ENCODE peak calls at places on chromosomes 1 and 21, in four cellular contexts. Q is H1, P is left lung, K is colonic mucosa. R is an unnamed sample. For H3K4me1, the result is how much of the 10 kb centered on the place peaks cover.

GRCh38 chr1:12454406-12455391 is 163.3 kb downstream of the DHRS3 start:
- DNase-seq in K (no peak), Q (no peak), P (no peak), R (no peak)

GRCh38 chr1:92749024-92749634 is 35.8 kb downstream of the EVI5 start:
- DNase-seq in P (no peak), Q (no peak), K (peak), R (peak)

GRCh38 chr1:31548518-31548898 is 27.8 kb upstream of the TINAGL1 start:
- DNase-seq in K (no peak), Q (no peak), P (no peak), R (no peak)

GRCh38 chr1:29282924-29283803 is 46.8 kb downstream of the PTPRU start:
- DNase-seq in P (no peak), K (peak), Q (peak), R (peak)

GRCh38 chr1:191368891-191369654 is 789.2 kb upstream of the RGS18 start:
- DNase-seq in Q (no peak), K (no peak), P (no peak), R (no peak)

GRCh38 chr21:27403011-27403410 is 436.1 kb upstream of the ADAMTS5 start:
- DNase-seq in P (no peak), K (no peak), Q (no peak), R (no peak)

GRCh38 chr21:32143222-32143939 is 135.5 kb downstream of the MIS18A start:
- DNase-seq in Q (no peak), K (no peak), P (no peak), R (no peak)

GRCh38 chr1:161037661-161038522 is 872 bp downstream of the TSTD1 start:
- DNase-seq in K (peak), Q (no peak), P (peak), R (no peak)

GRCh38 chr21:37207441-37208009 is 59.6 kb downstream of the VPS26C start:
- DNase-seq in K (no peak), P (no peak), Q (no peak), R (peak)

GRCh38 chr1:103110701-103111100 is 2.4 kb upstream of the COL11A1 start:
- DNase-seq in K (no peak), P (no peak), Q (no peak), R (no peak)

GRCh38 chr1:30196457-30196856 is 526.9 kb downstream of the MATN1 start:
- DNase-seq in P (no peak), Q (no peak), K (no peak), R (no peak)

GRCh38 chr1:21338568-21339401 is 48.5 kb upstream of the ECE1 start:
- DNase-seq in P (no peak), Q (no peak), K (peak), R (peak)

GRCh38 chr1:225700889-225701465 is 48.1 kb upstream of the ENAH start:
- DNase-seq in P (no peak), Q (no peak), K (no peak), R (no peak)

GRCh38 chr1:3910769-3911520 is 10.9 kb upstream of the C1orf174 start:
- DNase-seq in K (peak), Q (peak), P (peak), R (peak)

GRCh38 chr1:11930571-11931445 is 3.7 kb upstream of the PLOD1 start:
- DNase-seq in Q (no peak), P (no peak), K (no peak), R (peak)

GRCh38 chr1:89723863-89724262 is 90.9 kb downstream of the LRRC8C start:
- DNase-seq in P (no peak), Q (no peak), K (no peak), R (no peak)

GRCh38 chr1:12518956-12519707 is 98.9 kb downstream of the DHRS3 start:
- DNase-seq in Q (no peak), P (no peak), K (peak), R (no peak)

GRCh38 chr1:244354810-244355278 is 96.9 kb downstream of the ADSS2 start:
- DNase-seq in K (no peak), Q (no peak), P (peak), R (no peak)

GRCh38 chr1:156379420-156380165 is 10.6 kb downstream of the RHBG start:
- DNase-seq in K (no peak), Q (no peak), P (no peak), R (no peak)

GRCh38 chr1:30060738-30061137 is 662.6 kb downstream of the MATN1 start:
- DNase-seq in P (no peak), K (no peak), Q (no peak), R (no peak)

GRCh38 chr1:246182149-246182851 is 324.8 kb downstream of the SMYD3 start:
- DNase-seq in K (no peak), Q (no peak), P (no peak), R (no peak)

GRCh38 chr1:223156343-223156742 is 13.3 kb upstream of the TLR5 start:
- DNase-seq in P (no peak), Q (no peak), K (no peak), R (no peak)

GRCh38 chr1:12580054-12580887 is 37.7 kb downstream of the DHRS3 start:
- DNase-seq in K (no peak), Q (no peak), P (no peak), R (no peak)

GRCh38 chr1:6273380-6273891 is 12.5 kb upstream of the GPR153 start:
- DNase-seq in K (no peak), P (no peak), Q (no peak), R (no peak)

GRCh38 chr1:240344918-240345317 is 253.2 kb downstream of the FMN2 start:
- DNase-seq in K (no peak), Q (no peak), P (no peak), R (no peak)

GRCh38 chr1:75412616-75413015 is 198.3 kb downstream of the SLC44A5 start:
- DNase-seq in K (no peak), P (no peak), Q (no peak), R (no peak)

GRCh38 chr1:219782929-219783328 is 145.4 kb downstream of the SLC30A10 start:
- DNase-seq in P (no peak), Q (no peak), K (no peak), R (no peak)

GRCh38 chr21:27645285-27645684 is 678.4 kb upstream of the ADAMTS5 start:
- DNase-seq in Q (no peak), K (no peak), P (no peak), R (no peak)

GRCh38 chr1:183956559-183957188 is 80.9 kb downstream of the COLGALT2 start:
- DNase-seq in P (no peak), Q (no peak), K (no peak), R (no peak)

GRCh38 chr1:183957216-183957830 is 80.2 kb downstream of the COLGALT2 start:
- DNase-seq in Q (no peak), K (no peak), P (no peak), R (no peak)

GRCh38 chr1:183952101-183952500 is 85.4 kb downstream of the COLGALT2 start:
- DNase-seq in K (no peak), Q (no peak), P (no peak), R (no peak)

GRCh38 chr1:183953031-183953430 is 84.5 kb downstream of the COLGALT2 start:
- DNase-seq in Q (no peak), K (no peak), P (no peak), R (no peak)

GRCh38 chr1:183954496-183954895 is 83.0 kb downstream of the COLGALT2 start:
- DNase-seq in Q (no peak), K (no peak), P (no peak), R (no peak)
- H3K4me1 ChIP-seq in Q (under half), K (under half), P (under half), R (under half)

DNA sequence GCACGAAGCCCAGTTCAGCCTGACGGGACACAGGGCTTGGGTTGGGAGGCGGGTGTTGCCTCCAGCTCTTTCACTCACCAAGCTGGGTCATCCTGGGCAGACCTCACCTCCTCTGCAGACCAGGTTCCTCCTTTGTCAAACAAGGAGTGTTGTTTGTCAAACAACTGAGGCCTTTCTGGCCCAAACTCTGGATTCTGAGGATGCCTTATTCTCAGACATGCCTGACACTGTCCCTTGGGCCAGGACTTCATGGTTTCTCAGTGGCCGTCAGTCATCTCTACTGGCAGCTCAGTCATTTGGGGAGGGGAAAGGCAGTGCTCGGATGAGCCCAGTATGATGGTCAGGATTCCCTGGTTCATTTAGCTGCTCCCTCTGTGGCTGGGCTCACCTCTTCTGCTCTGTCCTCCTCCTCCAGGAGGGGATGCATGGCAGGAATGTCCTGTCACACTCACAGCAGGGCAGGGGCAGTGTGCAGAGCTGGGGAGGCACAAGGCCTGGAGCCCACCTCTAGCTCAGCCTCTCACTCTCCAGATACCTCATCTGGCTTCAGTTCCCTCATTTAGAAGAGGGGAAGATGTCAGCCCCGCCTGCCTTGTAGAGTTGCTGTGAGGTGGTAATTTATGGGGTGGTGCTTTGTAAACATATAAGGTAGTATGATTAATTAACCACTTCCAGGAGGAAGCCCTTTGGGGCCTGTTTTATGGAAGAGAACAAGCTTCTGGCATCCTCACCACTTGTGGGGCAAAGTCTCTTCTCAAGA is 20.7 kb downstream of the SLC2A1 start:
- DNase-seq in K (peak), Q (no peak), P (peak), R (no peak)
- H3K4me1 ChIP-seq in K (half or more), Q (under half), P (half or more), R (half or more)

DNA sequence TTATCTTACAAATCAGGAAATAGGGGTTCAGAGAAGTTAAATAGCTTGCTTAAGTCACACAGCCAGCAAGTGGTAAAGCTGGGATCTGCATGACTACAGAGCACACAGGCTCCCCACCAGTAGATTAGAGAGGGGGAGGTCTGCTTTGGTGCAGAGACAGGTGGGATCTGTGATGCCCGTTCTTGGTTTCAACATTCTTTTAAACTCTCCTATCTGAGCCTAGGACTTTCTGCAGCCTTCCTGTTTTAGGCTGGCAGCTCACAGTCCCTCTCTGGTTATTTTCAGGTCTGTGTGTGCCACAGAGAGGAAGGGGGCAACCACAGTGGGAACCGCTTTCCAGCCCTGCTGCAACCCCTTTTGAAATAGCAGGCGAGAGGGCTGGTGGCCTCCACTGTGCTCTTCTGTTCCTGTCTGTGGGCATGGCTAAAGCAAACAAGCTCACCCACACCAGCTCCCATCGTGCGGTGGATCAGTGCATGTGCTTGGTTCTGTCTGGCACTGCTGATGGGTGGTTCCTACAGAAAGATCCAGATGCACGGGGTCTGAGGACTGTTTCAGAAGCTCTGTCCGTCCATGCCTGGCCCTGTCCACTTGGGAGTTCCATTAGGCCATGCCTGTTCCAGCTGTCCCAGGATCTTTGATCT is 1.7 kb upstream of the IL6R start:
- DNase-seq in P (no peak), K (no peak), Q (no peak), R (no peak)
- H3K4me1 ChIP-seq in P (under half), K (under half), Q (under half), R (half or more)

DNA sequence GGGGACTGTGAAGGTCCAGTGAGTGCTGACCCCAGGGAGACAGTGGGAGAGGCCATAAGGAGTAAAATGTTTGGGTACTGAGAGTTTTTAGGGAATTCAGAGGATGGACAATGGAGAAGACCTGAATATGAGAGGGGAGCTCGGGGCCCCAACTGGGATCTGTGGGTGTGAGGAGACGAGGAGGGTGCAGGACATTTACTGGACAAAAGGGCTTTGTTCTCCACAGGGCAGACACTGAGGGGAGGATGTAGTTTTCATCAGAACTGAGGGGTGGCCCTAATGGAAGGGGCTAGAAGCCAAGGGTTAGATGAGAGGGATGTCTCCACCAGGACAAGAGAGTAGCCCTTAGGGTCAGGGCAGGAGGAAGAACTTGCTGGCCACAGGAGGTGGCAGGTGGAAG is 30.0 kb downstream of the TMCC2 start:
- DNase-seq in K (no peak), Q (no peak), P (no peak), R (no peak)
- H3K4me1 ChIP-seq in K (under half), Q (under half), P (under half), R (under half)

GRCh38 chr1:78279051-78279450 is 211.7 kb upstream of the PTGFR start:
- DNase-seq in K (no peak), Q (no peak), P (no peak), R (no peak)

GRCh38 chr1:78277253-78277652 is 213.5 kb upstream of the PTGFR start:
- DNase-seq in Q (no peak), K (no peak), P (no peak), R (no peak)

GRCh38 chr1:78274814-78275213 is 216.0 kb upstream of the PTGFR start:
- DNase-seq in K (no peak), Q (no peak), P (no peak), R (no peak)

GRCh38 chr1:78275456-78275855 is 215.3 kb upstream of the PTGFR start:
- DNase-seq in Q (no peak), P (no peak), K (no peak), R (no peak)

DNA sequence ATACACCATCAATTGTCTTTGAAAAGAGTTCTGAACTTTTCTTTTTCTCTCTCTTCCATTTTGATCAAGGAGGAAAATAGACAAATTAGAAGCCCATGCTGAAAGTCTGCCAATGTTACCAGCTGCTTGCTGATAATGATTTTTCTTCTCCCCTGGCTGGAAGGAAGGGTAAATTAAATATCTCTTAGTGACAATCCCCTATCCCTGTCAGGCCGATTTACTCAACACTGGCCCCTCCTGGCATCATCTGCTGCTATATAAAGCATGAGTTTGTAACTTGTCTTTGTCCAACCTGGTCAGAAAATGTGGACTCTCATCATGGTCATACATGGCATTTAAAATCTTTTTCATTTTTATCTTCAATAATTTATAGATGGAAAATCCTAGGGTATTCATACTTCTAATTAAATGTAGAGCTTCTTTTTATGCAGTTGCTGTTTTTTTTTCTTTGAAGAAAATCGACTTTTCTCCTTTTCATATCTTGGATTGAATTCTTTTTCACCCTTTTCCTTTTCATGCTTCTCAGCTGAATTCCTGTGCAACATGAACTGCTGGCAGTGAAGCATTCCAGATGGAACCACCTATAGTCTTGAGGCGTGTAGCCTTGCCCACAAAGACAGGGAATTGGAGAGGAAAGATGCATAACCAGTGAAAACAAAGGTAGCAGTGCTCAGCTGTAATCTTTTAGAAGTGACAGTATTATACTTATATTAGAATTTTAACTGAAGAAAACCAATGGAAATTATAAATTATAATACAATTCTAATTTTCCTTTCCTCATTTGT is 214.7 kb upstream of the PTGFR start:
- DNase-seq in Q (no peak), P (no peak), K (no peak), R (no peak)
- H3K4me1 ChIP-seq in Q (under half), P (under half), K (under half), R (under half)

GRCh38 chr1:214475746-214476145 is 75.7 kb downstream of the PTPN14 start:
- DNase-seq in Q (no peak), P (no peak), K (no peak), R (no peak)
- H3K4me1 ChIP-seq in Q (under half), P (under half), K (under half), R (under half)

GRCh38 chr1:25238046-25238445 is 5.7 kb upstream of the SYF2 start:
- DNase-seq in P (no peak), Q (no peak), K (no peak), R (no peak)

GRCh38 chr1:25232866-25233784 is 823 bp upstream of the SYF2 start:
- DNase-seq in K (peak), P (peak), Q (no peak), R (peak)

DNA sequence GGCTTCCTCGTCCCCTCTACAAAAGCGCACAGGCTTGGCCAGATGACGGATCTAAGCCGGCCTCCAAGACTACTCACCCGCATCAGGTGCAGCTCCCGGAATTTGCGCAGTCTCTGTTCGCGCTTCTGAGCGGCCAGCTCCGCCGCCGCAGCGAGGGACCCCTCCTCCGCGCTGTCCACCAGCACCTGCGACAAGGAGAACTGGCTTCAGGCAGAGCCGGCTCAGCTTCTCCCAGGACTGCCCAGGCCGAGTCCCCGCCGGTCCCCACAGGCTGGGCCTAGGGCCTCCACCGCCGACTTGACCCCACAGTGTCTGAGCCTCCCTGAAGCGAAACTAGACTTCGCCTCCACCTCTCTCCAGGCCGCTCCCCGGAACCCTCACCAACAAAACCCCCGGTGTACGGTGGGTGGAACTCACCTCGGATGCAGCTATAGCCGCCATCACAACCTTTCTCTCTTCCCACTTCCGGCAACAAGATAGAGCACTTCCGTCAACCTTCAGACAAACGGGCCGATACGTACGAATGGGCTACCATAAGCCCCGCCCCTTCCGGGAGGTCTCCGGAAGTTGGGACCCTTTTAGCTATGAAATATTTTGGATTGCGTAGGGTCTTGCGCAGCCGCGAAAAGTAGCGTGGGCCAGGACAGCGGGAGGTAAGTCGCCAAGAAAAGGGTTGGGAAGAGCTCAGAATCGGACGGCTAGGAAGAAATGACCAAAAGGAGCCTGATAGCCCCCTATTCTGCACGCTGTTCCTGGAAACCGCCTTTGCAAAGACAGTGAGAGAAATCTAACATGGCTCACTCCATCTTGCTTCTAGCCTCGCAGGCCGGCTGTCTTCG is at the start of gene SYF2:
- DNase-seq in K (peak), Q (peak), P (peak), R (peak)
- H3K4me1 ChIP-seq in K (under half), Q (under half), P (under half), R (under half)

GRCh38 chr1:111204211-111204883 is 3.9 kb upstream of the DENND2D start:
- DNase-seq in P (peak), Q (no peak), K (peak), R (no peak)

GRCh38 chr1:111202366-111202706 is 1.9 kb upstream of the DENND2D start:
- DNase-seq in K (peak), P (no peak), Q (no peak), R (no peak)

GRCh38 chr1:111204923-111205723 is 4.7 kb upstream of the DENND2D start:
- DNase-seq in P (no peak), Q (no peak), K (no peak), R (no peak)

GRCh38 chr1:111202707-111203623 is 2.5 kb upstream of the DENND2D start:
- DNase-seq in Q (no peak), P (no peak), K (peak), R (peak)

DNA sequence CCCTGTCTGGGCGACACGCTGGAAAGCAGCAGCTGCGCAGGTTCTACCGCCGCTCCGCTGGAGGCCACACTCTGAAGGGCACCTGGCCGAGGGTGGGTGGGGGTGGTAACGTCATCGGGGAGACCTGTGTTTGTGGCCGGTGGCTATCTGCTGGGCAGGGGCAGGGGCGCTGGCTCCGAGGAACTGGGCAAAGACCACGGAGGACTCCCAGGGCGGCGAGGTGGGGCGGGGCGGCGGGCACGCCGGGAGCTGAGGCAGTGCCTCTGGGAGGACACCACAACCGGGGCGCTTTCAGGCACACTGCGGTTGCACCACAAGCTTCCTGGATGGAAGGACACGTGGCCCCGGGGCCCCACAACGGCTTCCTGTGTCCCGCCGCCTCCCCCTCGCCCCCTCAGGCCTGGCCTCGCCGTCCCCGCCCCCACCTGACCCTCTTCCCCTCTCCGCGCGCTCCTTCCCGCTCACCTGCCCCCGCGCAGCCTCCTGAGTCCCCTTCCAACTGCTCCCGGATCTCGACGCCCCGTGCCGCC is 3.3 kb upstream of the DENND2D start:
- DNase-seq in Q (no peak), K (peak), P (peak), R (no peak)
- H3K4me1 ChIP-seq in Q (under half), K (under half), P (under half), R (half or more)